ENCODE peak calls at places on chromosome 17, in five cellular contexts. L, E, C, I and K are unnamed samples.

GRCh38 chr17:66829883-66830282 is 5.0 kb upstream of the CACNG5 start:
- DNase-seq in L (peak; percentile 28), E (no peak), C (no peak), I (no peak), K (no peak)

GRCh38 chr17:10243905-10244844 is 45.8 kb upstream of the GAS7 start:
- DNase-seq in L (peak; percentile 63), E (peak; percentile 24), C (no peak), I (no peak), K (no peak)

GRCh38 chr17:70987867-70988340 is 818.6 kb downstream of the KCNJ2 start:
- DNase-seq in L (no peak), E (no peak), C (no peak), I (no peak), K (no peak)

GRCh38 chr17:13465678-13466077 is 136.1 kb downstream of the HS3ST3A1 start:
- DNase-seq in L (no peak), E (no peak), C (no peak), I (no peak), K (no peak)

GRCh38 chr17:79791354-79792123 is 5.3 kb downstream of the CBX8 start:
- DNase-seq in L (no peak), E (no peak), C (no peak), I (no peak), K (no peak)

GRCh38 chr17:79620207-79621038 is 9.6 kb upstream of the RBFOX3 start:
- DNase-seq in L (peak; percentile 37), E (no peak), C (peak; percentile 56), I (peak; percentile 16), K (no peak)

GRCh38 chr17:15954222-15954621 is 9.3 kb downstream of the ADORA2B start:
- DNase-seq in L (peak; percentile 50), E (no peak), C (peak; percentile 40), I (peak; percentile 57), K (no peak)

GRCh38 chr17:73342057-73342522 is 30.3 kb upstream of the CDC42EP4 start:
- DNase-seq in L (peak; percentile 98), E (no peak), C (no peak), I (peak; percentile 82), K (peak; percentile 92)

GRCh38 chr17:73545109-73545508 is 99.1 kb downstream of the SDK2 start:
- DNase-seq in L (no peak), E (no peak), C (no peak), I (no peak), K (no peak)

GRCh38 chr17:77581480-77581879 is 377.0 kb upstream of the TNRC6C start:
- DNase-seq in L (no peak), E (no peak), C (no peak), I (peak; percentile 7), K (no peak)

GRCh38 chr17:29154516-29155234 is 25.5 kb downstream of the MYO18A start:
- DNase-seq in L (no peak), E (no peak), C (no peak), I (peak; percentile 37), K (peak; percentile 73)

GRCh38 chr17:50946223-50946890 is 80.2 kb upstream of the TOB1 start:
- DNase-seq in L (peak; percentile 55), E (no peak), C (no peak), I (no peak), K (no peak)

GRCh38 chr17:57834146-57834741 is 15.6 kb downstream of the MRPS23 start:
- DNase-seq in L (peak; percentile 89), E (no peak), C (no peak), I (no peak), K (peak; percentile 40)

GRCh38 chr17:37092041-37092440 is 143.3 kb downstream of the AATF start:
- DNase-seq in L (no peak), E (no peak), C (no peak), I (no peak), K (no peak)

GRCh38 chr17:297758-298157 is 54.8 kb downstream of the RPH3AL start:
- DNase-seq in L (peak; percentile 63), E (no peak), C (peak; percentile 54), I (no peak), K (no peak)

GRCh38 chr17:58060596-58061191 is 22.5 kb upstream of the DYNLL2 start:
- DNase-seq in L (peak; percentile 91), E (no peak), C (peak; percentile 61), I (no peak), K (peak; percentile 60)

GRCh38 chr17:43627657-43628650 is 33.8 kb downstream of the MEOX1 start:
- DNase-seq in L (no peak), E (no peak), C (no peak), I (no peak), K (no peak)

GRCh38 chr17:58081641-58082340 is 1.4 kb upstream of the DYNLL2 start:
- DNase-seq in L (no peak), E (no peak), C (no peak), I (no peak), K (no peak)

GRCh38 chr17:15261818-15262290 is 3.3 kb downstream of the PMP22 start:
- DNase-seq in L (no peak), E (no peak), C (no peak), I (no peak), K (no peak)

GRCh38 chr17:77779711-77780539 is 178.6 kb upstream of the TNRC6C start:
- DNase-seq in L (peak; percentile 77), E (no peak), C (no peak), I (no peak), K (peak; percentile 66)

GRCh38 chr17:40309031-40309937 is at the start of gene RARA:
- DNase-seq in L (peak; percentile 80), E (no peak), C (peak; percentile 87), I (peak; percentile 85), K (no peak)

GRCh38 chr17:40361063-40361924 is 3.2 kb downstream of the GJD3 start:
- DNase-seq in L (peak; percentile 53), E (no peak), C (peak; percentile 69), I (no peak), K (no peak)

GRCh38 chr17:61411114-61411943 is 11.7 kb downstream of the TBX2 start:
- DNase-seq in L (peak; percentile 76), E (peak; percentile 17), C (peak; percentile 85), I (no peak), K (peak; percentile 68)

GRCh38 chr17:27793168-27793905 is 7.0 kb downstream of the NOS2 start:
- DNase-seq in L (no peak), E (no peak), C (no peak), I (no peak), K (no peak)

GRCh38 chr17:13002761-13003453 is 14.9 kb downstream of the ELAC2 start:
- DNase-seq in L (peak; percentile 86), E (peak; percentile 72), C (no peak), I (peak; percentile 66), K (peak; percentile 71)

GRCh38 chr17:55266051-55266957 is 1.5 kb downstream of the HLF start:
- DNase-seq in L (peak; percentile 80), E (no peak), C (peak; percentile 72), I (peak; percentile 60), K (no peak)

GRCh38 chr17:55263565-55264272 is 1.0 kb upstream of the HLF start:
- DNase-seq in L (no peak), E (no peak), C (no peak), I (no peak), K (no peak)

GRCh38 chr17:55264273-55264639 is 504 bp upstream of the HLF start:
- DNase-seq in L (no peak), E (no peak), C (peak; percentile 54), I (no peak), K (no peak)

GRCh38 chr17:55265434-55266021 is 768 bp downstream of the HLF start:
- DNase-seq in L (peak; percentile 78), E (no peak), C (peak; percentile 79), I (peak; percentile 28), K (no peak)

GRCh38 chr17:55264640-55265298 is at the start of gene HLF:
- DNase-seq in L (peak; percentile 93), E (peak; percentile 70), C (peak; percentile 91), I (peak; percentile 72), K (peak; percentile 73)
- TF ChIP-seq POLR2A in L (no peak), E (no peak), C (no peak), I (peak; percentile 43), K (no peak)

DNA sequence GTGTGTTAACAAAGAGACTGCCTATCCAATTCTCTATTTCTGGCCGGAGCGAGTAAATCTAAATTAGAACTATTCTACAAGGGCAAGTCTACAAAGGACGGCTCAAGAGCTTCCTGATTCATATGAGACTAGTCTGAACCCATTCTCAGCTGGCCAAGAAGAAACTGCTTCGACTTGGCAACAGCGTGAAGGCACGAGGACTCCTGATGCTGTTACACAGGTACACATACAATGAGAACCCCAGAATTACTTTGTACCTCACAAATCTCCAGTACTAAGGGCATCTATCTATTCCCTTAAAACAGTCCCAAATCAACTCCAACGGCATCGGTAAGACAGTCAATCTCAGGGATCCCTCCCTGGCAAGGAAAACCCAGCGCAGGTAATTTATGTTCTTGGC is 1.5 kb downstream of the CRK start:
- DNase-seq in L (no peak), E (no peak), C (no peak), I (no peak), K (no peak)
- TF ChIP-seq POLR2A in L (no peak), E (no peak), C (no peak), I (no peak), K (no peak)

GRCh38 chr17:6575596-6575988 is 19.2 kb upstream of the PITPNM3 start:
- DNase-seq in L (no peak), E (no peak), C (no peak), I (no peak), K (no peak)
- TF ChIP-seq POLR2A in L (no peak), E (no peak), C (no peak), I (no peak), K (no peak)

GRCh38 chr17:48244121-48244711 is 136.7 kb downstream of the SNX11 start:
- DNase-seq in L (no peak), E (no peak), C (no peak), I (no peak), K (no peak)
- TF ChIP-seq POLR2A in L (no peak), E (no peak), C (no peak), I (no peak), K (no peak)

GRCh38 chr17:5486206-5487124 is at the start of gene MIS12:
- DNase-seq in L (peak; percentile 100), E (peak; percentile 99), C (peak; percentile 98), I (peak; percentile 99), K (peak; percentile 99)
- TF ChIP-seq POLR2A in L (peak; percentile 69), E (no peak), C (no peak), I (peak; percentile 89), K (peak; percentile 78)

GRCh38 chr17:38428643-38429371 is 543 bp downstream of the ARHGAP23 start:
- DNase-seq in L (peak; percentile 83), E (no peak), C (peak; percentile 82), I (peak; percentile 50), K (no peak)
- TF ChIP-seq POLR2A in L (peak; percentile 52), E (no peak), C (no peak), I (no peak), K (no peak)

GRCh38 chr17:35973333-35974260 is 7.7 kb downstream of the CCL16 start:
- DNase-seq in L (no peak), E (no peak), C (no peak), I (no peak), K (no peak)
- TF ChIP-seq POLR2A in L (no peak), E (no peak), C (no peak), I (no peak), K (no peak)